ENCODE peak calls at places on chromosomes 6 and 20, in five cellular contexts. P is body of pancreas; O is lower lobe of right lung; T is CD8-positive, alpha-beta T cell; F is PC-9. H is an unnamed sample.

GRCh38 chr20:20527661-20528060 is 159.8 kb downstream of the INSM1 start:
- DNase-seq in F (no peak), P (no peak), O (no peak), T (no peak), H (no peak)

GRCh38 chr20:37302981-37303380 is 13.5 kb downstream of the MANBAL start:
- DNase-seq in P (no peak), O (no peak), F (no peak), T (no peak), H (no peak)

GRCh38 chr20:51199920-51200319 is 177.0 kb upstream of the KCNG1 start:
- DNase-seq in O (no peak), P (no peak), F (no peak), T (no peak), H (no peak)

GRCh38 chr6:47919875-47920274 is 138.0 kb downstream of the OPN5 start:
- DNase-seq in O (no peak), F (no peak), T (no peak), P (no peak), H (no peak)

GRCh38 chr6:69293471-69293870 is 503.3 kb downstream of the LMBRD1 start:
- DNase-seq in T (no peak), F (no peak), O (no peak), P (no peak), H (no peak)

GRCh38 chr6:93779086-93779858 is 359.9 kb upstream of the EPHA7 start:
- DNase-seq in T (no peak), P (no peak), F (no peak), O (no peak), H (peak; percentile 29)

GRCh38 chr20:17902531-17903083 is 66.0 kb downstream of the SNX5 start:
- DNase-seq in F (no peak), P (no peak), T (no peak), O (no peak), H (no peak)

GRCh38 chr6:56595490-56596122 is 47.1 kb downstream of the DST start:
- DNase-seq in O (no peak), P (peak; percentile 42), F (peak; percentile 5), T (no peak), H (peak; percentile 41)

GRCh38 chr6:105459049-105459448 is 56.2 kb upstream of the PREP start:
- DNase-seq in T (no peak), O (no peak), P (no peak), F (no peak), H (no peak)

GRCh38 chr6:53658992-53659391 is 6.6 kb downstream of the KLHL31 start:
- DNase-seq in F (no peak), T (no peak), P (no peak), O (no peak), H (no peak)

GRCh38 chr6:159969921-159970320 is 1.0 kb downstream of the IGF2R start:
- DNase-seq in T (no peak), P (peak; percentile 71), O (peak; percentile 56), F (peak; percentile 24), H (peak; percentile 82)

GRCh38 chr6:165568326-165568725 is 94.7 kb downstream of the PDE10A start:
- DNase-seq in O (no peak), P (no peak), T (no peak), F (no peak), H (no peak)

GRCh38 chr20:24734139-24734538 is 214.9 kb upstream of the CST7 start:
- DNase-seq in P (no peak), T (no peak), O (no peak), F (no peak), H (no peak)

GRCh38 chr6:164947174-164947573 is 362.2 kb downstream of the C6orf118 start:
- DNase-seq in P (no peak), T (no peak), F (no peak), O (no peak), H (no peak)

GRCh38 chr6:35014341-35014740 is 125.3 kb downstream of the ANKS1A start:
- DNase-seq in P (no peak), T (no peak), F (no peak), O (no peak), H (no peak)

GRCh38 chr6:89433637-89434499 is 916 bp downstream of the ANKRD6 start:
- DNase-seq in T (no peak), O (peak; percentile 54), P (peak; percentile 38), F (no peak), H (peak; percentile 19)

GRCh38 chr6:133973109-133973971 is 20.3 kb downstream of the TBPL1 start:
- DNase-seq in T (no peak), F (no peak), O (no peak), P (no peak), H (no peak)

GRCh38 chr20:17570347-17571152 is 675 bp downstream of the DSTN start:
- DNase-seq in T (peak; percentile 2), O (peak; percentile 62), F (peak; percentile 53), P (peak; percentile 77), H (peak; percentile 73)

DNA sequence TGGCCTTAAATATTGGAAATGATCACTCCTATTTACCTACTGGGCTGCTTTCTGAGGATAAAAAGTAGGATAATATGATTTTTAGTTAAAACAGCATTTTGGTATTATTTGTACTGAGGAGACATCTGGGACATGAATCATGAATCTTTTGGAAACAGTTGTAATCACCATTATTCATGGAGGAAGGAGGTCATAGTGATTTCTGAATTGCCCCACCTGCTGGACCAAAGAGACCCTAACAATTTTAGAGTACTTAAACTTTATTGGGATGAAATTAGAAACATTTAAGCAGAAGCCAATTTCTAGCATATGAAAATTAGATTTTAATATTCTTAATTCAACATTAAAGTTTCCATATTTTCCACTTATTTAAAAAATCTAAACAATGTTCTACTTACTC is 108.4 kb upstream of the SIM1 start:
- DNase-seq in P (no peak), F (no peak), O (no peak), T (no peak), H (no peak)
- TF ChIP-seq CTCF in P (peak; percentile 26), F (peak; percentile 53), O (no peak), T (no peak), H (no peak)

DNA sequence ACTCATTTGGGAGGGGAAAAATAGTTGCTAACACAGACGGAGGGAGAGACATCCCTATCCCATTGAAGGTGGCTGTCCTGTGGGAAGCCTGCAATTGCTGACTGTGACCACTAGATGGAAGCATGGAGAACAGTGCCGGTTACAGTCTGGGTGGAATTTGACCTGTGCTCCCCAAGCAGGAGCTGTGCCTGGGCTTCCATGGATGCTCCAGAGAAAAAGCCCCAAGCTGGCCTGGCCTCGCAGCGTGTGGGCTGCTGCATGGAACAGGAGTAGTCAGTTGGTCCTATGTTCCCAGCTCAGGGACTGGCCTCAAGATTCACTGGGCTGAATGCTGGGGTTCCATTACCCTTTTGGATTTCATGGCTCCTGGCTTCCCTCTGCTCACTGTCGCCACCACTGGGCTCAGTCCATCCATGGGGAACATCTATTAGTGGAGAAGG is 116.3 kb upstream of the CHD6 start:
- DNase-seq in P (peak; percentile 51), T (no peak), F (peak; percentile 45), O (peak; percentile 45), H (peak; percentile 48)
- TF ChIP-seq CTCF in P (peak; percentile 77), T (peak; percentile 82), F (peak; percentile 96), O (peak; percentile 92), H (peak; percentile 87)

GRCh38 chr6:19552588-19552987 is 284.6 kb upstream of the ID4 start:
- DNase-seq in P (no peak), O (no peak), F (no peak), T (no peak), H (no peak)

GRCh38 chr6:19554356-19555225 is 282.6 kb upstream of the ID4 start:
- DNase-seq in P (peak; percentile 63), F (no peak), O (no peak), T (no peak), H (no peak)

GRCh38 chr6:19551611-19552010 is 285.6 kb upstream of the ID4 start:
- DNase-seq in P (no peak), F (no peak), O (no peak), T (no peak), H (no peak)

GRCh38 chr6:19547507-19547906 is 289.7 kb upstream of the ID4 start:
- DNase-seq in T (no peak), O (no peak), F (no peak), P (no peak), H (no peak)

DNA sequence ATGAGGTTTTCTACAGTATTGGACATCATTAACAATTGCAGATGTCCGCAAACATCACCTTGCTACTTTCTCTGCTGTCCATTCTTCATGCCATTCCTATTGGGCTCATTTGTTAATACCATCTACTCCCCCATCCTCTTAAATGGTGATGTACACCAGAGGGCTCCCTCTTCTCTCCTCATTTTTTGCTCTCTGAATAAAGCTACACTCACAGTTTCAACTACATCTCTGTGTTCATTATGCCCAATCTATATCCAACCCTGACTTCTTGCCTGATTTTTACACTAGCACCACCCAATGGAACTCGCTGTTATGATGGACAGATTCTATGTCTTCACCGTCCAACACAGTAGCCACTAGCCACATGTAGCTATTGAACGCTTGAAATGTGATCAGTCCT is 288.1 kb upstream of the ID4 start:
- DNase-seq in P (no peak), F (no peak), T (no peak), O (no peak), H (no peak)
- TF ChIP-seq CTCF in P (no peak), F (no peak), T (no peak), O (no peak), H (no peak)

DNA sequence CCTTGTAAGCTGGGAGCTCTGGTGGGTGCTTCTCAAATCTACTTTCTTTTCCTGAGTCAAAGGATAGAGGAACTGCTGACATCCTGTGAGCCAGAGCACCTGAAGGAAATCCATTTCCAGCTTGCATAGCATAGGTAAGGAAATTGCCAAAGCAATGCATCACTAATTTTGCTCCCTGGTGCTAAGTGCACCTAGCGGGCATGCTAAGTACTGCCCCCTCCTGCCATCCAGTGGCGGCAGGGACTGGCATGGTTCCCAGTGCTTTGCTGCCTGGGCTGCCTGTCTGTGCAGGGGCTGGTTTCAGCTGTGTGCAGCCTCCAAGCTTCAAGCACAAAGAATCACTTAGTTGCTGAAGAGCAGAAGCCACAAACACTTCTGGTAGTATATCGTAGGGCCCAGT is 63.9 kb downstream of the FARS2 start:
- DNase-seq in P (no peak), F (no peak), T (no peak), O (no peak), H (no peak)
- TF ChIP-seq CTCF in P (no peak), F (no peak), T (no peak), O (no peak), H (no peak)

DNA sequence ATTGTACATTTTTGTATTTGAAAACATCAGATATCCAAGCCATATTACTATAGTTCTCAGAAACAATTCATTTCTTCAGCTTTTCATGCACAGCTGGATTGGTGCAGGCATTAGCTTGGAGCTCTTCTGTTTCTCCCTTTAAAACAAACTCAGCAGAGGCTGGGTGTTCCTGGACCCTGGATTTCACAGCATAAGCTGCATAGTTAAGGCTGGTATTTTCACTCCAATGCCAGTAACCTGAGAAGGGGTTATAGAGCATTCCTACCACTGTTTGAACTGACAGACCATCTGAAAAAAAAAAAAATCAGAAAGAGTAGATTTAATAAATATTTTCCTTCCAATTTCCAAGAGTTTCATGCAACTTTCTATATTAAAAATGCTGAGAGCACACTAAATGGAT is 20.1 kb upstream of the FAXC start:
- DNase-seq in T (no peak), O (no peak), P (no peak), F (no peak), H (no peak)
- TF ChIP-seq CTCF in T (no peak), O (no peak), P (no peak), F (no peak), H (no peak)

GRCh38 chr6:98764378-98764911 is 69.9 kb upstream of the POU3F2 start:
- DNase-seq in O (no peak), F (no peak), T (no peak), P (no peak), H (no peak)

GRCh38 chr6:98775205-98775604 is 59.2 kb upstream of the POU3F2 start:
- DNase-seq in O (no peak), T (no peak), P (no peak), F (no peak), H (no peak)

GRCh38 chr6:98769546-98769945 is 64.8 kb upstream of the POU3F2 start:
- DNase-seq in T (no peak), F (no peak), O (no peak), P (peak; percentile 7), H (peak; percentile 19)
- TF ChIP-seq CTCF in T (no peak), F (peak; percentile 35), O (no peak), P (no peak), H (no peak)